ENCODE peak calls at places on chromosomes 2 and 18, in four cellular contexts. U is cardiac muscle cell, K is right atrium auricular region, A is HFF-Myc. M is an unnamed sample.

GRCh38 chr2:39724828-39725144 is 54.3 kb downstream of the THUMPD2 start:
- DNase-seq in U (no peak), K (no peak), A (no peak), M (no peak)

GRCh38 chr18:26863122-26863879 is 2.2 kb downstream of the AQP4 start:
- DNase-seq in U (peak; percentile 78), K (peak; percentile 63), A (no peak), M (no peak)

GRCh38 chr18:48365965-48366364 is 43.2 kb downstream of the ZBTB7C start:
- DNase-seq in U (no peak), K (no peak), A (no peak), M (no peak)

GRCh38 chr2:218284106-218284811 is 8.0 kb downstream of the TMBIM1 start:
- DNase-seq in U (no peak), K (no peak), A (peak; percentile 50), M (no peak)

GRCh38 chr2:23594079-23594494 is 209.1 kb downstream of the KLHL29 start:
- DNase-seq in U (no peak), K (no peak), A (peak; percentile 71), M (no peak)

GRCh38 chr18:5895300-5895885 is at the start of gene TMEM200C:
- DNase-seq in U (peak; percentile 83), K (no peak), A (no peak), M (no peak)

GRCh38 chr18:31206064-31206463 is 43.4 kb upstream of the DSC1 start:
- DNase-seq in U (no peak), K (no peak), A (no peak), M (no peak)

GRCh38 chr2:15941970-15942710 is 1.8 kb downstream of the MYCN start:
- DNase-seq in U (peak; percentile 55), K (no peak), A (no peak), M (no peak)

GRCh38 chr2:190159453-190159852 is 96.9 kb upstream of the MSTN start:
- DNase-seq in U (no peak), K (no peak), A (no peak), M (no peak)

GRCh38 chr2:238719641-238720040 is 128.2 kb upstream of the TWIST2 start:
- DNase-seq in U (no peak), K (peak; percentile 60), A (no peak), M (no peak)

GRCh38 chr2:229339613-229340012 is 68.5 kb upstream of the PID1 start:
- DNase-seq in U (no peak), K (no peak), A (peak; percentile 82), M (no peak)

GRCh38 chr18:9092665-9093064 is 9.8 kb upstream of the NDUFV2 start:
- DNase-seq in U (no peak), K (no peak), A (no peak), M (no peak)

GRCh38 chr18:74574916-74575315 is 22.8 kb upstream of the ZNF407 start:
- DNase-seq in U (no peak), K (no peak), A (no peak), M (no peak)

GRCh38 chr2:42853571-42854206 is 61.3 kb upstream of the HAAO start:
- DNase-seq in U (peak; percentile 66), K (no peak), A (no peak), M (no peak)

GRCh38 chr2:218405365-218406208 is 5.9 kb downstream of the CTDSP1 start:
- DNase-seq in U (peak; percentile 23), K (no peak), A (no peak), M (no peak)

GRCh38 chr2:183348492-183348891 is 224.2 kb downstream of the NUP35 start:
- DNase-seq in U (no peak), K (no peak), A (no peak), M (no peak)
- TF ChIP-seq CTCF in U (no peak), K (no peak), A (no peak), M (no peak)

GRCh38 chr2:54706622-54707021 is 16.8 kb upstream of the EML6 start:
- DNase-seq in U (no peak), K (no peak), A (no peak), M (no peak)

GRCh38 chr2:54710216-54710615 is 13.2 kb upstream of the EML6 start:
- DNase-seq in U (no peak), K (no peak), A (no peak), M (no peak)

GRCh38 chr2:54708584-54709340 is 14.7 kb upstream of the EML6 start:
- DNase-seq in U (no peak), K (no peak), A (no peak), M (no peak)

GRCh38 chr2:54712516-54712915 is 10.9 kb upstream of the EML6 start:
- DNase-seq in U (no peak), K (no peak), A (no peak), M (no peak)

DNA sequence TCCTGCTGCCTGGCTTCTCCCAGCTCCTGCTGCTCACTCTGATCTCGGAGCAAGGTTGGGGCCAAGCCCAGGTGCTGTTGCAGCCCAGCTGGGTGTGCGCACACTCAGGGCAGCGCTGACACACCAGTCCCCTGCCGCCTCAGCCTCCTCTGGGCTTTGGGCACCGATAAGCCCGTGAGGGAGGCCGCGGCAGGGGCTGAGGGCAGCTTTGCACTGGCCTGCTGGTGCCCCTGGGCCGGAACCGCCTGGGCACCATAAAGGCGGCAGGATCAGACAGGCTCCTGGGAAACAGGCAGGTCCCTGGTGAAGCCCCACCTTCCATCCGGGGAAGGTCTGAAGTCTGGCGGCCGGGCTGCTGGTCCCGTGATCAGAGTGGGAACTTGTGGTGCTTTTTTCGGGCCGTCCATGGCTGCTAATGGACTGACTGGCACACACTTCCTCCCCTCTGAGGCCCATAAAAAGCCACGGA is 14.1 kb upstream of the EML6 start:
- DNase-seq in U (no peak), K (no peak), A (no peak), M (no peak)
- H3K4me3 ChIP-seq in U (no peak overlapping the region), K (peak overlapping the region; percentile 32), A (peak overlapping the region; percentile 22), M (peak overlapping the region; percentile 61)

DNA sequence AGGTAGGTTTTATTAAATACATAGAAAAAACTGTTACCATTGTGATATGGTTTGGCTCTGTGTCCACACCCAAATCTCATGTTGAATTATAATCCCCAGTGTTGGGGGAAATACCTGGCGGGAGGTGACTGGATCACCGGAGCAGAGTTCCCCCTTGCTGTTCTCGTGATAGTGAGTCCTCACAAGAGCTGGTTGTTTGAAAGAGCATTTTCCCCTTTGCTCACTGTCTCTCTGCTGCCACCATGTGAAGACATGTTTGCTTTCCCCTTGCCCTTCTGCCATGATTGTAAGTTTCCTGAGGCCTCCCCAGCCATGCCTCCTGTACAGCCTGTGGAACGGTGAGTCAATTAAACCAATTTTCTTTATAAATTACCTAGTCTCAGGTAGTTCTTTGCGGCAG is 352.7 kb upstream of the SLC39A10 start:
- DNase-seq in U (no peak), K (no peak), A (no peak), M (no peak)
- TF ChIP-seq CTCF in U (no peak), K (no peak), A (peak; percentile 23), M (peak; percentile 62)

DNA sequence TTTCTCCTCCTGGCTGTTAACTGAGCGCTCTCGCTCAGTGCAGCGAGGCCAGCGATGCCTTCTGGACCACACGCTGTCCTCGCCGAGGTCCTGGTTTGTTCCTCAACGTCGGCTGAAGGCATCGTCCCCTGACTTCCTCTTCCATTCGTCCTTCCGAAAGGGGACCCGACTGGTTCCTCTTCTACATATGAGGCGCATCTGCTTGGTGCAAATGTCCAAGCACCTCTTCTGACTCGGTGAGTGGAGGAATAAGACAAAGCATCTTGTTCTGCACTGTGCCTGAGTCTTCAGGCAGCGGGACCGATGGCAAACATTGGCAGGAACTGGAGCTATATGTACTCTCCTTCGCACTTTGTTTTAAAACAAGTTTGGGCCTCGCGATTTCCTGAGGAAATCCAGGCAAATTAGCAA is 651 bp upstream of the KCNS3 start:
- DNase-seq in U (peak; percentile 32), K (no peak), A (no peak), M (no peak)
- H3K4me3 ChIP-seq in U (peak overlapping the region; percentile 87), K (peak overlapping the region; percentile 58), A (peak overlapping the region; percentile 32), M (peak overlapping the region; percentile 67)

GRCh38 chr18:64888956-64889355 is 740.1 kb upstream of the LINC00305 start:
- DNase-seq in U (no peak), K (no peak), A (no peak), M (no peak)
- TF ChIP-seq CTCF in U (no peak), K (no peak), A (no peak), M (no peak)

M was measured in epithelial cell of proximal tubule.